ENCODE peak calls at places on chromosomes 12 and 14, in ten cellular contexts. Q is posterior cingulate gyrus; P is germinal center; A is CD8-positive, alpha-beta memory T cell; H is heart left ventricle; N is SHP77; R is HTR-8/SVneo; Z is GM12865; K is AG09319; M is nucleus accumbens. V is an unnamed sample.

GRCh38 chr12:107568718-107569117 is 116.9 kb upstream of the PWP1 start:
- DNase-seq in H (no peak), N (no peak), Q (no peak), P (no peak), R (no peak), A (no peak), Z (no peak), K (no peak), M (no peak), V (no peak)

GRCh38 chr14:102378830-102379229 is 16.1 kb downstream of the TECPR2 start:
- DNase-seq in N (no peak), R (no peak), A (no peak), Q (no peak), Z (no peak), K (no peak), H (no peak), M (no peak), P (no peak), V (no peak)

GRCh38 chr14:73728106-73729014 is 14.2 kb upstream of the PNMA1 start:
- DNase-seq in H (peak; percentile 91), Q (peak; percentile 80), P (peak; percentile 87), Z (peak; percentile 86), N (peak; percentile 49), R (peak; percentile 95), A (peak; percentile 85), K (no peak), M (peak; percentile 38), V (peak; percentile 91)

GRCh38 chr14:67331368-67332125 is 28.1 kb downstream of the ATP6V1D start:
- DNase-seq in Q (no peak), A (no peak), N (no peak), K (no peak), P (no peak), M (no peak), R (no peak), H (no peak), Z (no peak), V (no peak)

GRCh38 chr14:103188691-103189480 is 65.6 kb downstream of the TNFAIP2 start:
- DNase-seq in Q (no peak), H (peak; percentile 44), Z (peak; percentile 31), R (no peak), N (no peak), A (no peak), P (no peak), M (no peak), K (no peak), V (peak; percentile 52)

GRCh38 chr14:24297190-24297964 is 2.2 kb downstream of the DHRS1 start:
- DNase-seq in Z (peak; percentile 24), H (no peak), P (no peak), Q (no peak), N (peak; percentile 47), A (no peak), R (no peak), K (no peak), M (no peak), V (peak; percentile 36)

GRCh38 chr12:10211101-10211974 is 1.3 kb upstream of the GABARAPL1 start:
- DNase-seq in A (no peak), N (no peak), Z (no peak), Q (no peak), P (no peak), H (no peak), K (no peak), M (no peak), R (no peak), V (no peak)

GRCh38 chr12:121124402-121125109 is 8.1 kb upstream of the P2RX7 start:
- DNase-seq in K (no peak), Z (peak; percentile 57), R (peak; percentile 91), M (no peak), Q (no peak), H (peak; percentile 35), P (no peak), A (no peak), N (no peak), V (peak; percentile 80)

GRCh38 chr14:104223810-104224515 is 85.6 kb downstream of the KIF26A start:
- DNase-seq in Z (no peak), Q (no peak), A (no peak), N (no peak), M (no peak), P (no peak), R (no peak), K (no peak), H (no peak), V (no peak)

GRCh38 chr14:34356267-34356660 is 105.8 kb downstream of the SPTSSA start:
- DNase-seq in A (no peak), Z (no peak), H (no peak), Q (no peak), K (peak; percentile 35), P (no peak), N (no peak), R (no peak), M (no peak), V (no peak)

GRCh38 chr12:19739195-19739776 is 300.0 kb downstream of the AEBP2 start:
- DNase-seq in Z (peak; percentile 65), A (no peak), P (peak; percentile 6), Q (no peak), M (no peak), R (peak; percentile 30), K (peak; percentile 44), N (no peak), H (no peak), V (peak; percentile 51)

V was measured in Calu3.